ENCODE peak calls at places on chromosomes 2 and 18, in ten cellular contexts. T is lower leg skin; E is stimulated activated CD4-positive, alpha-beta T cell treated with anti-CD3 and anti-CD28 coated beads, Interleukin-1b, Interleukin-23, amount 100 ng/mL, for 24 hours; Q is kidney glomerular epithelial cell; R is DMS 273 treated with DMSO at 0.1 percent for 48 hours; I is posterior cingulate gyrus; F is ACHN; C is iPS DF 19.7; D is WERI-Rb-1; S is right cardiac atrium. B is an unnamed sample.

GRCh38 chr2:100730290-100730868 is 89.6 kb upstream of the NPAS2 start:
- DNase-seq in T (no peak), E (no peak), Q (peak), R (no peak), I (no peak), F (peak), C (no peak), D (peak), S (peak), B (peak)

GRCh38 chr2:183269956-183270355 is 145.7 kb downstream of the NUP35 start:
- DNase-seq in T (no peak), E (no peak), Q (no peak), R (no peak), I (no peak), F (no peak), C (no peak), D (no peak), S (no peak), B (no peak)

GRCh38 chr18:63216911-63217311 is 102.7 kb downstream of the BCL2 start:
- DNase-seq in T (no peak), E (no peak), Q (no peak), R (no peak), I (no peak), F (no peak), C (no peak), D (no peak), S (no peak), B (no peak)

GRCh38 chr2:51304341-51304740 is 272.4 kb upstream of the NRXN1 start:
- DNase-seq in T (no peak), E (no peak), Q (no peak), R (no peak), I (peak), F (no peak), C (no peak), D (no peak), S (no peak), B (no peak)

GRCh38 chr2:235161565-235161964 is 209.7 kb downstream of the SH3BP4 start:
- DNase-seq in T (no peak), E (no peak), Q (no peak), R (no peak), I (no peak), F (no peak), C (no peak), D (no peak), S (no peak), B (no peak)

GRCh38 chr2:28601612-28602011 is 105.8 kb downstream of the PLB1 start:
- DNase-seq in T (no peak), E (no peak), Q (no peak), R (no peak), I (peak), F (no peak), C (no peak), D (no peak), S (no peak), B (no peak)

GRCh38 chr2:178513876-178514275 is 33.6 kb downstream of the PLEKHA3 start:
- DNase-seq in T (no peak), E (no peak), Q (no peak), R (no peak), I (no peak), F (peak), C (no peak), D (no peak), S (no peak), B (no peak)

GRCh38 chr2:206354129-206354528 is 79.7 kb downstream of the ZDBF2 start:
- DNase-seq in T (no peak), E (no peak), Q (no peak), R (no peak), I (no peak), F (no peak), C (no peak), D (no peak), S (no peak), B (no peak)

GRCh38 chr2:231235217-231235616 is 36.8 kb downstream of the ARMC9 start:
- DNase-seq in T (no peak), E (no peak), Q (no peak), R (no peak), I (no peak), F (no peak), C (no peak), D (no peak), S (no peak), B (no peak)

GRCh38 chr2:23791030-23791429 is 135.9 kb downstream of the ATAD2B start:
- DNase-seq in T (no peak), E (no peak), Q (peak), R (no peak), I (no peak), F (peak), C (no peak), D (no peak), S (no peak), B (no peak)

GRCh38 chr18:42183746-42184145 is 228.7 kb downstream of the PIK3C3 start:
- DNase-seq in T (no peak), E (no peak), Q (peak), R (no peak), I (no peak), F (peak), C (no peak), D (peak), S (no peak), B (no peak)

GRCh38 chr2:231917280-231918088 is 8.7 kb downstream of the NPPC start:
- DNase-seq in T (no peak), E (no peak), Q (no peak), R (no peak), I (peak), F (no peak), C (no peak), D (no peak), S (peak), B (no peak)

GRCh38 chr2:136505462-136505861 is 259.9 kb upstream of the THSD7B start:
- DNase-seq in T (no peak), E (no peak), Q (no peak), R (no peak), I (no peak), F (no peak), C (no peak), D (no peak), S (no peak), B (no peak)

GRCh38 chr2:7891312-7891711 is 790.5 kb upstream of the ID2 start:
- DNase-seq in T (no peak), E (no peak), Q (no peak), R (no peak), I (no peak), F (no peak), C (peak), D (no peak), S (no peak), B (no peak)

GRCh38 chr2:127570282-127571250 is 35.1 kb downstream of the MYO7B start:
- DNase-seq in T (peak), E (no peak), Q (no peak), R (no peak), I (no peak), F (peak), C (no peak), D (no peak), S (peak), B (no peak)

GRCh38 chr2:3476386-3477033 is 42.8 kb downstream of the ADI1 start:
- DNase-seq in T (no peak), E (no peak), Q (no peak), R (no peak), I (peak), F (no peak), C (no peak), D (no peak), S (peak), B (no peak)

GRCh38 chr2:69018629-69019227 is 5.7 kb downstream of the ANTXR1 start:
- DNase-seq in T (no peak), E (no peak), Q (no peak), R (no peak), I (no peak), F (no peak), C (no peak), D (no peak), S (no peak), B (no peak)